ENCODE peak calls at places on chromosome 14, in eight cellular contexts. D is Peyer's patch, F is pancreas, U is dorsolateral prefrontal cortex, A is PC-9, J is thoracic aorta, Z is lower lobe of right lung, C is fibroblast of lung. K is an unnamed sample.

GRCh38 chr14:74573421-74574091 is 38.5 kb downstream of the LTBP2 start:
- DNase-seq in D (no peak), F (no peak), U (no peak), A (peak; percentile 77), J (no peak), Z (peak; percentile 12), C (no peak), K (no peak)

GRCh38 chr14:71139058-71139946 is 232.0 kb downstream of the PCNX1 start:
- DNase-seq in D (peak; percentile 27), F (peak; percentile 17), U (peak; percentile 62), A (peak; percentile 44), J (no peak), Z (peak; percentile 65), C (peak; percentile 51), K (no peak)

GRCh38 chr14:106203438-106203837 is 677.1 kb downstream of the TMEM121 start:
- DNase-seq in D (no peak), F (no peak), U (no peak), A (no peak), J (no peak), Z (no peak), C (no peak), K (no peak)

GRCh38 chr14:52422650-52423356 is 108.7 kb downstream of the PTGER2 start:
- DNase-seq in D (no peak), F (no peak), U (no peak), A (no peak), J (no peak), Z (no peak), C (peak; percentile 49), K (peak; percentile 17)

GRCh38 chr14:95265106-95266094 is 54.3 kb downstream of the CLMN start:
- DNase-seq in D (peak; percentile 43), F (peak; percentile 87), U (no peak), A (peak; percentile 99), J (peak; percentile 16), Z (no peak), C (peak; percentile 76), K (peak; percentile 64)

GRCh38 chr14:20494935-20495766 is 10.2 kb upstream of the RNASE10 start:
- DNase-seq in D (no peak), F (no peak), U (no peak), A (peak; percentile 63), J (no peak), Z (no peak), C (peak; percentile 36), K (no peak)

GRCh38 chr14:106489112-106489881 is 962.9 kb downstream of the TMEM121 start:
- DNase-seq in D (no peak), F (no peak), U (no peak), A (no peak), J (no peak), Z (no peak), C (no peak), K (no peak)

GRCh38 chr14:75175677-75176141 is 703 bp downstream of the TMED10 start:
- DNase-seq in D (no peak), F (no peak), U (no peak), A (peak; percentile 81), J (no peak), Z (no peak), C (no peak), K (no peak)

GRCh38 chr14:37213016-37213415 is 15.3 kb downstream of the MIPOL1 start:
- DNase-seq in D (no peak), F (no peak), U (no peak), A (no peak), J (no peak), Z (no peak), C (no peak), K (no peak)

GRCh38 chr14:102822311-102822863 is 45.1 kb downstream of the TRAF3 start:
- DNase-seq in D (no peak), F (no peak), U (no peak), A (no peak), J (no peak), Z (no peak), C (no peak), K (no peak)

GRCh38 chr14:35287481-35288013 is 4.6 kb upstream of the PSMA6 start:
- DNase-seq in D (no peak), F (no peak), U (no peak), A (no peak), J (no peak), Z (no peak), C (no peak), K (no peak)

GRCh38 chr14:76337619-76338545 is 38.1 kb upstream of the ESRRB start:
- DNase-seq in D (no peak), F (no peak), U (no peak), A (no peak), J (no peak), Z (no peak), C (no peak), K (no peak)

GRCh38 chr14:60250318-60251035 is 1.5 kb downstream of the PPM1A start:
- DNase-seq in D (no peak), F (no peak), U (no peak), A (peak; percentile 42), J (no peak), Z (no peak), C (peak; percentile 2), K (no peak)

DNA sequence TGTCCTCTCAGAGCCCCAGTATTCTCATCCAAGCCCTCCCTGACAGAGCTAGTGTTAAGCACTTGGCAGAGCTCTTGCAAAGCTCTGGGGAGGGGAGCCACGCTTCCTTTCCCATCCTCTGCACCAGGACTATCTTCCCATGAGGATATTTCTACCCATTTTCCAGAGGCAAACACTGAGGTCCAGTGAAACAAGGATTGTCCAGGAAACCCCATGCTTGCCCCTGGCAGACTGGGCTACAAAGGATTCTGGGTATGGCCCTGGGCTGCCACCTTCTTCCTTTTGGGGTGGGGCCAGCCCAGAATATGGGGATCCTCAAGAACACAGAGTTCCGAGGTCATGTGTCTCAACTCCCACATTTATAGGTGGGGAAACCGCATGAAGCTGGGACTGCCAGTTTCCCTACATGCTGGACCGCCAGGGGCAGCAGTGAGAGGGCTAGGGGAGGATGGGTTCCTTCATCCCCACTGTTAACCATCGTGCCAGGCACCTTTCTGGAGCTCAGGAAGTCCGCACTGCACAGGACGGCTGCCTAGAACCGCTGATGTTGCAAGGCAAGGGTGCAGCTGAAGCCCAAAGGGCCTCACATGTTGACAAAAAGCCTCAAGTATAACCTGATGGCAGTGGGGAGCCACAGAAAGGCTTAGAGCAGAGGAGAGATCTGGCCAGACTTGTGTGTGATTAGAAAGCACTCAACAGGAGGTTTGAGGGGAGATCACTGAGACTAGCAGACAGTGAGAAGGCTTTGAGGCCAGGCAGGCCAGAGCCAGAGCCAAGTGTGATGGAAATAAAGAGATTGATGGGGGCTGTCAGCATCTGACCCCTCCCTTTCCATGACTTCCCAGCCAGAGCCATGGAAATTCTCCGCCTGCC is 5.5 kb upstream of the CCDC85C start:
- DNase-seq in D (no peak), F (no peak), U (no peak), A (no peak), J (no peak), Z (no peak), C (no peak), K (no peak)
- TF ChIP-seq CTCF in D (peak; percentile 49), F (no peak), U (no peak), A (no peak), J (no peak), Z (peak; percentile 39), C (peak; percentile 31), K (no peak)

DNA sequence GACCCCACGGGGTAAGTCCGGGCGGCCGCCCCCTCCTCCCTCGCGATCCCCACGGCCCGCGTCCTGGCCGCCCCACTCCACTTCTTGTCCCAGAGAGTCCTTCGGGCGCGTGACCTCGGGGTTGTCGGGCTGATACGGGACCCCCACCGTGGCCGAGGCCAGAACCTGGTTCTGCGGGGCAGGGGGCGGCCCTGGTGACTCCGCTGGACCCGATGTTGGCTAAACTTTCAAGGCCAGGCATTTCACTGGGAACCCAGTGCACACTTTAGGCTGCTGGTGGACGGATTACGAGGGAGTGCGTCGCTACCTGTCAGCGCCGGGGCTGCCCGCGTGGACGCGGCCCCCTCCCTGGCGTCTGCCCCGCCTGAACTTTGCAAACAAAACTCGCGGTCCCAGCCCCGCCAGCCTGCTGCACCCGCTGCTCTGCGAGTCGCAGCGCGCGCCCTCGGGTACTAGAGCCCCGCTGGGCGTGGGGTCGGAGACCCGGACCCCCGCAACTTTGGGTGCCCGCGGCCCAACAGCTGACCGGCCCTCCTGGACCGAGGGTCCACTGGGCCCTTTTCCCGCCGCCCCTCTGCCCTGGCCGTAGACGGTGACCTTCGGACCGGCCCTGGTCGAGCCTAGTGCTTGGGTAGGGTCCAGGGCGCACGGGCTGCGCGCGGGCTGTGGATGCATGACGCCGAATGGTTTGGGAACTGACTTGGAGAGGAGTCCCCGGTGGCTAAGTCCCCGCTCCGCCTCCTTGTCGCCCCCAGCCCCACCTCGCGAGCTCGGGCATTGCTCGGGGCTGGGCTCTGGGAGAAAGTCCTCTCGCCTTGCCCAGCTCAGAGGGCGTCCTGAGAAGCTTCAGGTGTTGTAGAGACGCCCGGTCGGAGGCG is 624 bp downstream of the RIN3 start:
- DNase-seq in D (no peak), F (no peak), U (peak; percentile 39), A (no peak), J (no peak), Z (peak; percentile 57), C (peak; percentile 52), K (no peak)
- H3K4me3 ChIP-seq in D (peak overlapping the region; percentile 86), F (peak overlapping the region; percentile 52), U (peak overlapping the region; percentile 70), A (peak overlapping the region; percentile 99), J (peak overlapping the region; percentile 97), Z (peak overlapping the region; percentile 76), C (peak overlapping the region; percentile 88), K (no peak overlapping the region)

DNA sequence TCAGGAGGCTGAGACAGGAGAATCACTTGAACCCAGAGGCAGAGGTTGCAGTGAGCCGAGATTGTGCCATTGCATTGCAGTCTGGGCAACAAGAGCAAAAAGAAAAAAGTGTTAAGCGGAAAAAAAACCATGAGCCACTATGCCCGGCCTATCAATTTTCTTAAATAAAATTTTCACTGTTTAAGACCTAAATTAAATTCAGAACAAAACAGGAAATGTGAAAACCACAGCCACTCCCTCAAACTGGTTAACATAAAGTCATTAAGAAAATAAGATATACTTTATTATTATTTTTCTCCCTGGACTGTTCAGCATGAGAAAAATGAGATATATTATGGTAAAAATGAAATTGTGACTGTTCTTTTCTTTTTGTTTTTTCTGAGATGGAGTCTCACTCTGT is 44.6 kb upstream of the GCH1 start:
- DNase-seq in D (no peak), F (no peak), U (no peak), A (no peak), J (no peak), Z (no peak), C (no peak), K (no peak)
- TF ChIP-seq CTCF in D (no peak), F (no peak), U (no peak), A (no peak), J (no peak), Z (no peak), C (no peak), K (no peak)

DNA sequence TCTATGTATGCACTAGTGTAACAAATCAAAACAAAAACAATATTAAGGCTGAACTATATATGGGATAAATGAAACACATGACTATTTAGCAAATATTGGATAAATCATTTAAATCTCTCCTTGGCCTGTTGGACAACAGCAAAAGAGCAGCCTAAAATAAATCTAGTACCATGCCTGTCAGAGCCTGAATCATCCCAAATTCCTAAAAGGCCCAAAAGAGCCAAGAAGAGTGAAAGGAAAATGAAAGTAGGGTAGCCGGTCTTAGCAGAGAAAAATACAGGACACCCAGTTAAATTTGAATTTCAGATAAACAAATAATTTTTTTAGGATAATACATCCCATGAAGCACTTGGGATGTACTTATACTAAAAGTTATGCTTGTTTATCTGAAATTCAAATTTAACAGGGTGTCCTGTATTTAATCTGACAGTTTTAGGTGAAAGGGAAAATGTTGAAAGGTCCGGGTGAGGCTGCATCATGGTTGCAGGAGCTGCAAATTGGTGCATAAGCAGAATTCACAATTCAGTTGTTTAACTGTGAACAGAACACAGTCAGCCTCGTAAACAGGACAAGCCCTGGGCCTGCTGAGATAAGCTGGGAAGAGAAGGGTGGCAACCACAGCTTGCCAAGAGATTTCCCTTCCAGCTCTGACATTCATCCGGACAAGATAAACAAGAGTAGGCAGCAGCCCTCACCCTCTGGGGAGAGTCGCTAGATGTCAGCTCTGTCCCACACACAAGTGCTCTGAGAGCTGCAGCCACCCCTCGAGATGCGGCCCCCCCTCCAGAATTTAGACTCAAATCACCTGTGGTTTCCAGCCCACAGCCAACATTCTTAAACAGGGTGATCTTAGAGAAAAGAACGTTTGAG is 30.3 kb downstream of the DMAC2L start:
- DNase-seq in D (peak; percentile 39), F (peak; percentile 30), U (peak; percentile 80), A (no peak), J (no peak), Z (peak; percentile 47), C (peak; percentile 81), K (peak; percentile 93)
- H3K4me3 ChIP-seq in D (peak overlapping the region; percentile 8), F (no peak overlapping the region), U (peak overlapping the region; percentile 53), A (no peak overlapping the region), J (peak overlapping the region; percentile 54), Z (peak overlapping the region; percentile 33), C (peak overlapping the region; percentile 29), K (no peak overlapping the region)